ENCODE peak calls at places on chromosome 18, in six cellular contexts. I is epithelial cell of esophagus; M is CD8-positive, alpha-beta memory T cell; O is GM12878; N is fibroblast of pulmonary artery; C is right atrium auricular region. G is an unnamed sample.

GRCh38 chr18:7980136-7980535 is 413.0 kb downstream of the PTPRM start:
- DNase-seq in M (no peak), N (no peak), I (peak; percentile 9), C (no peak), O (no peak), G (peak; percentile 11)

GRCh38 chr18:67813380-67814028 is 297.0 kb upstream of the DSEL start:
- DNase-seq in I (peak; percentile 19), M (no peak), N (peak; percentile 17), O (no peak), C (no peak), G (no peak)

GRCh38 chr18:31857516-31858106 is 85.3 kb downstream of the TRAPPC8 start:
- DNase-seq in N (no peak), O (no peak), I (no peak), M (no peak), C (no peak), G (no peak)

GRCh38 chr18:52869942-52870907 is 530.2 kb downstream of the DCC start:
- DNase-seq in M (no peak), N (no peak), C (no peak), O (no peak), I (no peak), G (no peak)

GRCh38 chr18:54766631-54767030 is 61.6 kb upstream of the RAB27B start:
- DNase-seq in C (no peak), N (peak; percentile 23), M (no peak), O (no peak), I (peak; percentile 73), G (no peak)

GRCh38 chr18:54607213-54607934 is 16.3 kb downstream of the DYNAP start:
- DNase-seq in N (peak; percentile 18), I (peak; percentile 98), C (no peak), M (no peak), O (no peak), G (no peak)

GRCh38 chr18:62663731-62664336 is 51.5 kb upstream of the PHLPP1 start:
- DNase-seq in I (peak; percentile 67), O (peak; percentile 35), M (no peak), N (peak; percentile 26), C (no peak), G (peak; percentile 85)

GRCh38 chr18:45330170-45330594 is 285.1 kb upstream of the SLC14A2 start:
- DNase-seq in C (no peak), I (no peak), O (no peak), N (no peak), M (no peak), G (no peak)

GRCh38 chr18:80033181-80034067 is 810 bp upstream of the RBFA start:
- DNase-seq in M (peak; percentile 87), C (peak; percentile 86), O (no peak), I (peak; percentile 30), N (peak; percentile 47), G (no peak)

GRCh38 chr18:7664024-7664312 is 96.9 kb downstream of the PTPRM start:
- DNase-seq in O (no peak), N (no peak), I (no peak), C (no peak), M (no peak), G (no peak)

GRCh38 chr18:12027480-12027879 is 46.2 kb downstream of the IMPA2 start:
- DNase-seq in N (no peak), I (no peak), O (no peak), M (no peak), C (no peak), G (no peak)

GRCh38 chr18:49878567-49878966 is 65.2 kb upstream of the ACAA2 start:
- DNase-seq in N (peak; percentile 36), I (peak; percentile 60), O (no peak), M (no peak), C (no peak), G (no peak)

GRCh38 chr18:45760443-45761036 is 36.6 kb downstream of the SLC14A1 start:
- DNase-seq in I (no peak), N (no peak), C (no peak), O (no peak), M (no peak), G (no peak)

GRCh38 chr18:65365245-65365955 is 385.4 kb upstream of the CDH7 start:
- DNase-seq in M (no peak), I (no peak), C (no peak), N (no peak), O (no peak), G (no peak)

GRCh38 chr18:37590346-37590745 is 24.7 kb upstream of the CELF4 start:
- DNase-seq in C (no peak), N (no peak), M (no peak), O (no peak), I (no peak), G (no peak)

GRCh38 chr18:46677609-46678470 is 20.8 kb upstream of the LOXHD1 start:
- DNase-seq in I (peak; percentile 17), N (no peak), C (no peak), M (no peak), O (no peak), G (no peak)

GRCh38 chr18:73959341-73959740 is 188.3 kb downstream of the FBXO15 start:
- DNase-seq in I (no peak), N (no peak), M (no peak), O (no peak), C (no peak), G (no peak)

GRCh38 chr18:73962251-73962650 is 185.4 kb downstream of the FBXO15 start:
- DNase-seq in M (no peak), N (no peak), I (no peak), C (no peak), O (no peak), G (no peak)
- H3K4me3 ChIP-seq in M (no peak overlapping the region), N (no peak overlapping the region), I (no peak overlapping the region), C (no peak overlapping the region), O (no peak overlapping the region), G (no peak overlapping the region)

GRCh38 chr18:61597321-61597720 is 264.1 kb downstream of the CDH20 start:
- DNase-seq in I (no peak), M (no peak), C (no peak), O (no peak), N (no peak), G (no peak)

GRCh38 chr18:61591200-61591719 is 258.0 kb downstream of the CDH20 start:
- DNase-seq in O (no peak), C (no peak), I (no peak), N (no peak), M (no peak), G (no peak)

GRCh38 chr18:61595615-61596014 is 262.4 kb downstream of the CDH20 start:
- DNase-seq in I (no peak), O (no peak), C (no peak), M (no peak), N (no peak), G (no peak)

GRCh38 chr18:61600422-61600821 is 267.2 kb downstream of the CDH20 start:
- DNase-seq in M (no peak), N (no peak), I (no peak), O (no peak), C (no peak), G (no peak)

GRCh38 chr18:61596296-61596695 is 263.1 kb downstream of the CDH20 start:
- DNase-seq in N (peak; percentile 59), M (no peak), C (no peak), O (no peak), I (peak; percentile 7), G (no peak)
- H3K4me3 ChIP-seq in N (no peak overlapping the region), M (no peak overlapping the region), C (no peak overlapping the region), O (no peak overlapping the region), I (no peak overlapping the region), G (no peak overlapping the region)

GRCh38 chr18:26477828-26478466 is 70.4 kb downstream of the KCTD1 start:
- DNase-seq in N (no peak), I (peak; percentile 73), O (no peak), M (no peak), C (no peak), G (no peak)
- H3K4me3 ChIP-seq in N (no peak overlapping the region), I (no peak overlapping the region), O (no peak overlapping the region), M (no peak overlapping the region), C (no peak overlapping the region), G (no peak overlapping the region)

GRCh38 chr18:28176933-28177827 is at the start of gene CDH2:
- DNase-seq in I (peak; percentile 55), M (no peak), C (peak; percentile 72), O (no peak), N (peak; percentile 92), G (no peak)
- H3K4me3 ChIP-seq in I (peak within 1 kb of the TSS; percentile 39), M (no peak within 1 kb of the TSS), C (peak within 1 kb of the TSS; percentile 76), O (no peak within 1 kb of the TSS), N (peak within 1 kb of the TSS; percentile 87), G (no peak within 1 kb of the TSS)

DNA sequence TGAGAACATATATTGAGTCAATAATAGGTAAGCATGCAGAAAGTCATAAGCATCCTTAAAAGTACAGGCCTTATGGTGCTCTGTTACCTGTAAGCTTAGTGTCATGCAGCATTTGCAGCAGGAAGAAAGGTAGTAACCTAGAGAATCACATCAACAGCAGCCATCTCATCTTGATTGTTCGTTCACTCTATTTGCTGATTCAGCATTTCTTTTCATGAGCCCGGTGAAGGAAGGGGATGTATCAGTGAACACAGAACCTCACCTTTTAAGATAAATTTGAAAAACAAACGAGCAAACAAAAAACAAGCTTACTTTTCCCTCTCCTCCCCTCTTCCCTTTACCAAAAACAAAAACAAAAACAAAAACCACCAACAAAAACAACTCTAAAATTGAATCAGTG is 89.9 kb downstream of the MIB1 start:
- DNase-seq in I (no peak), M (no peak), N (no peak), C (no peak), O (no peak), G (no peak)
- H3K4me3 ChIP-seq in I (no peak overlapping the region), M (no peak overlapping the region), N (no peak overlapping the region), C (peak overlapping the region; percentile 48), O (no peak overlapping the region), G (no peak overlapping the region)

GRCh38 chr18:5530623-5531022 is 13.2 kb downstream of the EPB41L3 start:
- DNase-seq in M (no peak), C (no peak), N (no peak), O (no peak), I (no peak), G (no peak)

GRCh38 chr18:5537860-5538259 is 5.9 kb downstream of the EPB41L3 start:
- DNase-seq in C (no peak), O (no peak), I (no peak), M (no peak), N (no peak), G (no peak)

GRCh38 chr18:5538541-5538940 is 5.3 kb downstream of the EPB41L3 start:
- DNase-seq in C (no peak), N (no peak), M (no peak), I (no peak), O (no peak), G (no peak)

GRCh38 chr18:5534845-5535244 is 9.0 kb downstream of the EPB41L3 start:
- DNase-seq in M (no peak), O (no peak), N (no peak), C (no peak), I (no peak), G (no peak)
- H3K4me3 ChIP-seq in M (no peak overlapping the region), O (no peak overlapping the region), N (no peak overlapping the region), C (no peak overlapping the region), I (no peak overlapping the region), G (no peak overlapping the region)

DNA sequence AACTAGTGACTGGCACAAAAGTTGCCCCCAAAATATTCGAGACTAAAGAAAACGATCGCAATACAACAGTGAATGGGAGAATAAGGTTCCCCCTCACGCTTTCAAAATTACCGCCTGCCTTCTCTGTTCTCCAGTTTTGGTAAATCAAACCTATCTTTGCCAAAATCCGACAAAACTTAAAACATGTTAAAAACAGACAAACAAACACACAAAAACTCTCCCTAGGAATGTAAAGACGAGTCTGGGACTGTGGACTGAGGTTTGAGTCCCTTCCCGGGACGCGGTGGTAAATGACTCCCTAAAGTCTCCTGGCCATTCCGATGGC is 435 bp upstream of the IMPACT start:
- DNase-seq in N (no peak), M (no peak), I (no peak), C (no peak), O (no peak), G (no peak)
- H3K4me3 ChIP-seq in N (peak overlapping the region; percentile 75), M (peak overlapping the region; percentile 72), I (peak overlapping the region; percentile 69), C (peak overlapping the region; percentile 60), O (peak overlapping the region; percentile 57), G (peak overlapping the region; percentile 95)

G was measured in GM12865.